ENCODE peak calls at places on chromosomes 12 and 14, in five cellular contexts. One of them, this sample, is unnamed.

GRCh38 chr12:59977779-59978178 is 381.9 kb downstream of the SLC16A7 start:
- DNase-seq in GM20000: no peak
- DNase-seq in progenitor cell of endocrine pancreas: no peak
- DNase-seq in brain microvascular endothelial cell: no peak
- DNase-seq in heart left ventricle: no peak
- DNase-seq in this sample: no peak

GRCh38 chr12:55642275-55643068 is 5.8 kb downstream of the OR10P1 start:
- DNase-seq in GM20000: peak; percentile 31
- DNase-seq in progenitor cell of endocrine pancreas: no peak
- DNase-seq in brain microvascular endothelial cell: no peak
- DNase-seq in heart left ventricle: no peak
- DNase-seq in this sample: peak; percentile 39

GRCh38 chr12:127820846-127821245 is 446.1 kb upstream of the TMEM132C start:
- DNase-seq in GM20000: no peak
- DNase-seq in progenitor cell of endocrine pancreas: no peak
- DNase-seq in brain microvascular endothelial cell: no peak
- DNase-seq in heart left ventricle: no peak
- DNase-seq in this sample: no peak

GRCh38 chr12:116863275-116863767 is 17.9 kb downstream of the HRK start:
- DNase-seq in GM20000: no peak
- DNase-seq in progenitor cell of endocrine pancreas: no peak
- DNase-seq in brain microvascular endothelial cell: peak; percentile 18
- DNase-seq in heart left ventricle: no peak
- DNase-seq in this sample: no peak

GRCh38 chr12:108801736-108802665 is 55.4 kb downstream of the SSH1 start:
- DNase-seq in GM20000: no peak
- DNase-seq in progenitor cell of endocrine pancreas: no peak
- DNase-seq in brain microvascular endothelial cell: peak; percentile 86
- DNase-seq in heart left ventricle: no peak
- DNase-seq in this sample: no peak

GRCh38 chr14:56491299-56492285 is 88.0 kb upstream of the TMEM260 start:
- DNase-seq in GM20000: peak; percentile 39
- DNase-seq in progenitor cell of endocrine pancreas: peak; percentile 50
- DNase-seq in brain microvascular endothelial cell: peak; percentile 65
- DNase-seq in heart left ventricle: no peak
- DNase-seq in this sample: no peak

GRCh38 chr12:754238-754816 is 1.9 kb downstream of the WNK1 start:
- DNase-seq in GM20000: no peak
- DNase-seq in progenitor cell of endocrine pancreas: no peak
- DNase-seq in brain microvascular endothelial cell: no peak
- DNase-seq in heart left ventricle: peak; percentile 54
- DNase-seq in this sample: no peak

GRCh38 chr12:57127710-57128518 is at the start of gene LRP1:
- DNase-seq in GM20000: peak; percentile 86
- DNase-seq in progenitor cell of endocrine pancreas: peak; percentile 67
- DNase-seq in brain microvascular endothelial cell: peak; percentile 59
- DNase-seq in heart left ventricle: peak; percentile 93
- DNase-seq in this sample: peak; percentile 91

GRCh38 chr14:101616202-101616601 is 54.9 kb downstream of the DIO3 start:
- DNase-seq in GM20000: no peak
- DNase-seq in progenitor cell of endocrine pancreas: no peak
- DNase-seq in brain microvascular endothelial cell: no peak
- DNase-seq in heart left ventricle: no peak
- DNase-seq in this sample: no peak

GRCh38 chr14:26484562-26484961 is 113.3 kb downstream of the NOVA1 start:
- DNase-seq in GM20000: no peak
- DNase-seq in progenitor cell of endocrine pancreas: no peak
- DNase-seq in brain microvascular endothelial cell: no peak
- DNase-seq in heart left ventricle: no peak
- DNase-seq in this sample: no peak

GRCh38 chr14:93978735-93979134 is 2.4 kb upstream of the ASB2 start:
- DNase-seq in GM20000: no peak
- DNase-seq in progenitor cell of endocrine pancreas: no peak
- DNase-seq in brain microvascular endothelial cell: no peak
- DNase-seq in heart left ventricle: no peak
- DNase-seq in this sample: no peak

GRCh38 chr12:114918535-114919233 is 234.7 kb upstream of the TBX3 start:
- DNase-seq in GM20000: no peak
- DNase-seq in progenitor cell of endocrine pancreas: no peak
- DNase-seq in brain microvascular endothelial cell: peak; percentile 35
- DNase-seq in heart left ventricle: no peak
- DNase-seq in this sample: no peak

GRCh38 chr12:14910090-14910915 is 24.6 kb upstream of the MGP start:
- DNase-seq in GM20000: no peak
- DNase-seq in progenitor cell of endocrine pancreas: no peak
- DNase-seq in brain microvascular endothelial cell: no peak
- DNase-seq in heart left ventricle: no peak
- DNase-seq in this sample: no peak

GRCh38 chr12:106205208-106206069 is 42.4 kb downstream of the CKAP4 start:
- DNase-seq in GM20000: no peak
- DNase-seq in progenitor cell of endocrine pancreas: no peak
- DNase-seq in brain microvascular endothelial cell: no peak
- DNase-seq in heart left ventricle: peak; percentile 78
- DNase-seq in this sample: no peak

GRCh38 chr12:60803147-60803546 is 1207.3 kb downstream of the SLC16A7 start:
- DNase-seq in GM20000: no peak
- DNase-seq in progenitor cell of endocrine pancreas: no peak
- DNase-seq in brain microvascular endothelial cell: no peak
- DNase-seq in heart left ventricle: no peak
- DNase-seq in this sample: no peak

GRCh38 chr12:125038976-125039625 is 26.1 kb upstream of the AACS start:
- DNase-seq in GM20000: no peak
- DNase-seq in progenitor cell of endocrine pancreas: no peak
- DNase-seq in brain microvascular endothelial cell: no peak
- DNase-seq in heart left ventricle: no peak
- DNase-seq in this sample: no peak

GRCh38 chr12:26630546-26631027 is 202.4 kb downstream of the ITPR2 start:
- DNase-seq in GM20000: no peak
- DNase-seq in progenitor cell of endocrine pancreas: no peak
- DNase-seq in brain microvascular endothelial cell: peak; percentile 90
- DNase-seq in heart left ventricle: no peak
- DNase-seq in this sample: no peak

GRCh38 chr14:64792231-64792630 is 87.5 kb downstream of the SPTB start:
- DNase-seq in GM20000: no peak
- DNase-seq in progenitor cell of endocrine pancreas: no peak
- DNase-seq in brain microvascular endothelial cell: no peak
- DNase-seq in heart left ventricle: no peak
- DNase-seq in this sample: no peak

GRCh38 chr12:57452937-57453509 is 2.1 kb upstream of the INHBE start:
- DNase-seq in GM20000: peak; percentile 69
- DNase-seq in progenitor cell of endocrine pancreas: peak; percentile 70
- DNase-seq in brain microvascular endothelial cell: peak; percentile 81
- DNase-seq in heart left ventricle: peak; percentile 89
- DNase-seq in this sample: peak; percentile 69

GRCh38 chr12:127145929-127146789 is 1120.8 kb upstream of the TMEM132C start:
- DNase-seq in GM20000: no peak
- DNase-seq in progenitor cell of endocrine pancreas: no peak
- DNase-seq in brain microvascular endothelial cell: peak; percentile 52
- DNase-seq in heart left ventricle: peak; percentile 89
- DNase-seq in this sample: no peak

GRCh38 chr14:52400846-52401245 is 86.7 kb downstream of the PTGER2 start:
- DNase-seq in GM20000: no peak
- DNase-seq in progenitor cell of endocrine pancreas: no peak
- DNase-seq in brain microvascular endothelial cell: no peak
- DNase-seq in heart left ventricle: no peak
- DNase-seq in this sample: no peak

GRCh38 chr12:113266106-113266895 is 45.0 kb downstream of the TPCN1 start:
- DNase-seq in GM20000: no peak
- DNase-seq in progenitor cell of endocrine pancreas: no peak
- DNase-seq in brain microvascular endothelial cell: no peak
- DNase-seq in heart left ventricle: peak; percentile 44
- DNase-seq in this sample: no peak

GRCh38 chr14:61803755-61804154 is 41.5 kb downstream of the SNAPC1 start:
- DNase-seq in GM20000: no peak
- DNase-seq in progenitor cell of endocrine pancreas: no peak
- DNase-seq in brain microvascular endothelial cell: no peak
- DNase-seq in heart left ventricle: no peak
- DNase-seq in this sample: no peak

GRCh38 chr14:61219673-61220072 is 61.5 kb downstream of the TMEM30B start:
- DNase-seq in GM20000: no peak
- DNase-seq in progenitor cell of endocrine pancreas: no peak
- DNase-seq in brain microvascular endothelial cell: peak; percentile 9
- DNase-seq in heart left ventricle: no peak
- DNase-seq in this sample: no peak

GRCh38 chr14:69118313-69118712 is 34.6 kb downstream of the DCAF5 start:
- DNase-seq in GM20000: no peak
- DNase-seq in progenitor cell of endocrine pancreas: no peak
- DNase-seq in brain microvascular endothelial cell: no peak
- DNase-seq in heart left ventricle: no peak
- DNase-seq in this sample: no peak

GRCh38 chr14:21334202-21334906 is 49.5 kb downstream of the SUPT16H start:
- DNase-seq in GM20000: no peak
- DNase-seq in progenitor cell of endocrine pancreas: no peak
- DNase-seq in brain microvascular endothelial cell: no peak
- DNase-seq in heart left ventricle: no peak
- DNase-seq in this sample: no peak

GRCh38 chr12:72261885-72262284 is 10.3 kb upstream of the TRHDE start:
- DNase-seq in GM20000: no peak
- DNase-seq in progenitor cell of endocrine pancreas: no peak
- DNase-seq in brain microvascular endothelial cell: no peak
- DNase-seq in heart left ventricle: no peak
- DNase-seq in this sample: no peak

GRCh38 chr12:110279976-110280783 is 867 bp upstream of the ATP2A2 start:
- DNase-seq in GM20000: peak; percentile 63
- DNase-seq in progenitor cell of endocrine pancreas: peak; percentile 18
- DNase-seq in brain microvascular endothelial cell: peak; percentile 63
- DNase-seq in heart left ventricle: peak; percentile 73
- DNase-seq in this sample: peak; percentile 52

GRCh38 chr12:3885179-3886094 is 12.2 kb upstream of the PARP11 start:
- DNase-seq in GM20000: peak; percentile 25
- DNase-seq in progenitor cell of endocrine pancreas: no peak
- DNase-seq in brain microvascular endothelial cell: peak; percentile 27
- DNase-seq in heart left ventricle: no peak
- DNase-seq in this sample: peak; percentile 47

GRCh38 chr14:62301911-62302310 is 539.7 kb downstream of the SNAPC1 start:
- DNase-seq in GM20000: no peak
- DNase-seq in progenitor cell of endocrine pancreas: no peak
- DNase-seq in brain microvascular endothelial cell: no peak
- DNase-seq in heart left ventricle: no peak
- DNase-seq in this sample: no peak

GRCh38 chr14:72610831-72611200 is 283.1 kb downstream of the DPF3 start:
- DNase-seq in GM20000: no peak
- DNase-seq in progenitor cell of endocrine pancreas: peak; percentile 2
- DNase-seq in brain microvascular endothelial cell: no peak
- DNase-seq in heart left ventricle: no peak
- DNase-seq in this sample: no peak

GRCh38 chr14:71036433-71036832 is 129.2 kb downstream of the PCNX1 start:
- DNase-seq in GM20000: no peak
- DNase-seq in progenitor cell of endocrine pancreas: no peak
- DNase-seq in brain microvascular endothelial cell: no peak
- DNase-seq in heart left ventricle: no peak
- DNase-seq in this sample: no peak

GRCh38 chr14:103220982-103221641 is 97.9 kb downstream of the TNFAIP2 start:
- DNase-seq in GM20000: no peak
- DNase-seq in progenitor cell of endocrine pancreas: no peak
- DNase-seq in brain microvascular endothelial cell: no peak
- DNase-seq in heart left ventricle: no peak
- DNase-seq in this sample: no peak
- TF ChIP-seq CTCF in GM20000: no peak
- TF ChIP-seq CTCF in progenitor cell of endocrine pancreas: no peak
- TF ChIP-seq CTCF in brain microvascular endothelial cell: no peak
- TF ChIP-seq CTCF in heart left ventricle: no peak
- TF ChIP-seq CTCF in this sample: no peak

GRCh38 chr12:130752692-130753230 is 36.7 kb upstream of the RIMBP2 start:
- DNase-seq in GM20000: no peak
- DNase-seq in progenitor cell of endocrine pancreas: no peak
- DNase-seq in brain microvascular endothelial cell: no peak
- DNase-seq in heart left ventricle: no peak
- DNase-seq in this sample: no peak
- TF ChIP-seq CTCF in GM20000: no peak
- TF ChIP-seq CTCF in progenitor cell of endocrine pancreas: peak; percentile 39
- TF ChIP-seq CTCF in brain microvascular endothelial cell: no peak
- TF ChIP-seq CTCF in heart left ventricle: no peak
- TF ChIP-seq CTCF in this sample: no peak

GRCh38 chr14:42277840-42278239 is 671.2 kb downstream of the LRFN5 start:
- DNase-seq in GM20000: no peak
- DNase-seq in progenitor cell of endocrine pancreas: no peak
- DNase-seq in brain microvascular endothelial cell: no peak
- DNase-seq in heart left ventricle: no peak
- DNase-seq in this sample: peak; percentile 9
- TF ChIP-seq CTCF in GM20000: no peak
- TF ChIP-seq CTCF in progenitor cell of endocrine pancreas: no peak
- TF ChIP-seq CTCF in brain microvascular endothelial cell: no peak
- TF ChIP-seq CTCF in heart left ventricle: no peak
- TF ChIP-seq CTCF in this sample: no peak

DNA sequence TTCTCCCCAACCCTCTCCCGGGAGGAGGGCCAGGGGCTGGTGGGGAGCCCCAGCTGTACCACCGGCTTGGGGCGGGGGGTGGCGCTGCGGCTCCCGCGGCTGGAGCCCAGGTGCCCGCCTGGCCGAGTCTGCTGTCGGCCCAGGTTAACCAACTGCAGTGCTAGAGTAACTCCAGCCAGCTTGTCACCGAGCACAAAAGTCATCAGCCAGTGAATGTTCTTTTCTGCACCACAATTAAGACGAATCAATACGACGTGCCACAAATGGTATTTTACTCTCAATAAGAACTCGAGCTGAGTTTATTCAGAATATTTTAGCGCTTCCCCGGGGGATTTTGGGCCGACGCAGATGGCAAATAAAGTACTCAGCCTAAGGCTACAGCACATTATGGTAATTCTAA is 83.3 kb downstream of the BCL11B start:
- DNase-seq in GM20000: no peak
- DNase-seq in progenitor cell of endocrine pancreas: no peak
- DNase-seq in brain microvascular endothelial cell: no peak
- DNase-seq in heart left ventricle: no peak
- DNase-seq in this sample: no peak
- TF ChIP-seq CTCF in GM20000: no peak
- TF ChIP-seq CTCF in progenitor cell of endocrine pancreas: peak; percentile 39
- TF ChIP-seq CTCF in brain microvascular endothelial cell: no peak
- TF ChIP-seq CTCF in heart left ventricle: no peak
- TF ChIP-seq CTCF in this sample: no peak

DNA sequence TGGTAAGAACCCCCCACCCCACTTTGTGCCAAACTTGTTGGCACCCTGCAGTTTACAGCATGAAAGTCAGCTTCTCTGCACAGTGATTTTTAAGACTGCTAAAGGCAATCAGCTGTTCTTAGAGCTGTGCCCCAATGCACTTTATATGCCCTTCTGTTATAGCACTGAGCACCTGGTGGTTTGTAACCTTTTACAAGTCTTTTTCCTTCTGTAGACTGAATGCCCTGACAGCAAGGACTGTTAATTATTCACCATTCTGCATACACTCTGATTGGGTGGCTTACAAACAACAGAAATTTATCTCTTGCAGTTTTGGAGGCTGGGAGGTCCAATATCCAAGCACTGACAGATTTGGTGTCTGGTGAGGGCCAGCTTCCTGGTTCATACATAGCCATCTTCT is 76.8 kb downstream of the ANO4 start:
- DNase-seq in GM20000: no peak
- DNase-seq in progenitor cell of endocrine pancreas: no peak
- DNase-seq in brain microvascular endothelial cell: no peak
- DNase-seq in heart left ventricle: no peak
- DNase-seq in this sample: no peak
- TF ChIP-seq CTCF in GM20000: no peak
- TF ChIP-seq CTCF in progenitor cell of endocrine pancreas: no peak
- TF ChIP-seq CTCF in brain microvascular endothelial cell: no peak
- TF ChIP-seq CTCF in heart left ventricle: no peak
- TF ChIP-seq CTCF in this sample: no peak

GRCh38 chr12:70399319-70399718 is 33.2 kb downstream of the KCNMB4 start:
- DNase-seq in GM20000: no peak
- DNase-seq in progenitor cell of endocrine pancreas: no peak
- DNase-seq in brain microvascular endothelial cell: no peak
- DNase-seq in heart left ventricle: no peak
- DNase-seq in this sample: no peak
- TF ChIP-seq CTCF in GM20000: no peak
- TF ChIP-seq CTCF in progenitor cell of endocrine pancreas: no peak
- TF ChIP-seq CTCF in brain microvascular endothelial cell: no peak
- TF ChIP-seq CTCF in heart left ventricle: no peak
- TF ChIP-seq CTCF in this sample: no peak